ENCODE peak calls at places on chromosomes 11 and 22, in four cellular contexts. One of them, this sample, is unnamed.

GRCh38 chr22:31155425-31155824 is 4.6 kb upstream of the RNF185 start:
- DNase-seq in K562: no peak
- DNase-seq in WTC11: no peak
- DNase-seq in GM12878: no peak
- DNase-seq in this sample: no peak

GRCh38 chr11:24298126-24298525 is 198.7 kb upstream of the LUZP2 start:
- DNase-seq in K562: no peak
- DNase-seq in GM12878: no peak
- DNase-seq in WTC11: no peak
- DNase-seq in this sample: no peak

GRCh38 chr11:65736810-65737209 is 16.2 kb upstream of the RNASEH2C start:
- DNase-seq in WTC11: no peak
- DNase-seq in K562: no peak
- DNase-seq in GM12878: no peak
- DNase-seq in this sample: no peak

GRCh38 chr11:10233581-10233980 is 60.4 kb downstream of the SBF2 start:
- DNase-seq in GM12878: no peak
- DNase-seq in K562: peak
- DNase-seq in WTC11: no peak
- DNase-seq in this sample: no peak

GRCh38 chr11:27718346-27718852 is 18.1 kb upstream of the BDNF start:
- DNase-seq in WTC11: peak
- DNase-seq in K562: no peak
- DNase-seq in GM12878: no peak
- DNase-seq in this sample: no peak

GRCh38 chr11:75997273-75997552 is 182.2 kb downstream of the UVRAG start:
- DNase-seq in WTC11: no peak
- DNase-seq in GM12878: no peak
- DNase-seq in K562: no peak
- DNase-seq in this sample: no peak

GRCh38 chr22:42979606-42980005 is 35.3 kb downstream of the PACSIN2 start:
- DNase-seq in WTC11: no peak
- DNase-seq in K562: no peak
- DNase-seq in GM12878: no peak
- DNase-seq in this sample: no peak

GRCh38 chr22:22770280-22770871 is 117.2 kb upstream of the IGLL5 start:
- DNase-seq in WTC11: peak
- DNase-seq in K562: peak
- DNase-seq in GM12878: no peak
- DNase-seq in this sample: peak

GRCh38 chr11:58567889-58568512 is 7.7 kb downstream of the LPXN start:
- DNase-seq in WTC11: peak
- DNase-seq in GM12878: no peak
- DNase-seq in K562: peak
- DNase-seq in this sample: peak

GRCh38 chr11:130772266-130773227 is 143.7 kb downstream of the SNX19 start:
- DNase-seq in WTC11: no peak
- DNase-seq in GM12878: no peak
- DNase-seq in K562: no peak
- DNase-seq in this sample: no peak

GRCh38 chr11:45890886-45891550 is 5.6 kb downstream of the MAPK8IP1 start:
- DNase-seq in WTC11: no peak
- DNase-seq in K562: no peak
- DNase-seq in GM12878: no peak
- DNase-seq in this sample: no peak

GRCh38 chr11:131897976-131898375 is 527.6 kb downstream of the NTM start:
- DNase-seq in K562: no peak
- DNase-seq in GM12878: no peak
- DNase-seq in WTC11: no peak
- DNase-seq in this sample: no peak

GRCh38 chr11:69241075-69241740 is 52.7 kb upstream of the MYEOV start:
- DNase-seq in WTC11: no peak
- DNase-seq in K562: no peak
- DNase-seq in GM12878: no peak
- DNase-seq in this sample: no peak

GRCh38 chr11:69239320-69240040 is 54.5 kb upstream of the MYEOV start:
- DNase-seq in WTC11: no peak
- DNase-seq in GM12878: no peak
- DNase-seq in K562: no peak
- DNase-seq in this sample: no peak

GRCh38 chr11:69241844-69242582 is 51.9 kb upstream of the MYEOV start:
- DNase-seq in K562: no peak
- DNase-seq in WTC11: no peak
- DNase-seq in GM12878: no peak
- DNase-seq in this sample: no peak

GRCh38 chr11:69240332-69241074 is 53.5 kb upstream of the MYEOV start:
- DNase-seq in WTC11: no peak
- DNase-seq in GM12878: no peak
- DNase-seq in K562: peak
- DNase-seq in this sample: no peak

DNA sequence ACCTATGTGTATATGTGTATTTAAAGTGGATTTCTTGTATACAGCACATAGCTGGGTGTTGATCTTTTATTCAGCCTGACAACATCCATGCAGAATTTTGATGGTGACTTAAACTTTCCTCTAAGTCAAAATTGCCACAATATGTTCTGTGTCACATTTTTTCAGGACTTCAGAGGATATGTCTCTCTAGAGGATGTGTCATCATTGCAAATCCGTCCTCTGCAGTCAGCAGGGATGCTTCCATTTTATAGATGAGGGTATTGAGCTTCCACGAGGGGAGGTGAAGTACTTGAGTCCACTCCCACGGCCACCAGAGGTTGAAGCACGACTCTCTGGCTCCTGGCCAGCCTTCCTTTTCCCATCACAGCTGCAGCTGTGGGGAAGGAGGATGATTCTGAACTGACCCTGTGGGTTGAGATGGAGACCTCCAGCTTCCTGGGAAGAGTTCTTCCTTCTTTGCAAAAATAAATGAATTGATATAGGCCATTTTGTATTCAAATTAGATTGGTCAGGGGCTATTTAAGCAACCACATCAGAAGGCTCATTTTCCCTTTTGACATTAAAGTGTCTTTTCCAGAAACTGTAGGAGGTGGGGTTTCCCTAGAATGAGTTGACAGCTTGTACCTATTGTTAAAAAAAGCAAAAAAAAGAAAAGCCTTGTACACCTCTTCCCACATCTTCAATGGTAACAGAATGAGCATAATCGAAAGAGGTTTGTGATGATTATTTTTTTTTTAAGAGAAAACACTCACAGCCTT is 55.2 kb upstream of the MYEOV start:
- DNase-seq in WTC11: no peak
- DNase-seq in GM12878: no peak
- DNase-seq in K562: no peak
- DNase-seq in this sample: no peak
- TF ChIP-seq ETV6 in WTC11: no peak
- TF ChIP-seq ETV6 in GM12878: no peak
- TF ChIP-seq ETV6 in K562: no peak
- TF ChIP-seq ETV6 in this sample: no peak

GRCh38 chr11:111193924-111194490 is 51.5 kb upstream of the POU2AF2 start:
- DNase-seq in GM12878: no peak
- DNase-seq in K562: no peak
- DNase-seq in WTC11: no peak
- DNase-seq in this sample: no peak

GRCh38 chr11:111185259-111185658 is 60.3 kb upstream of the POU2AF2 start:
- DNase-seq in WTC11: no peak
- DNase-seq in GM12878: no peak
- DNase-seq in K562: no peak
- DNase-seq in this sample: no peak

GRCh38 chr11:111186308-111186967 is 59.1 kb upstream of the POU2AF2 start:
- DNase-seq in WTC11: no peak
- DNase-seq in K562: no peak
- DNase-seq in GM12878: no peak
- DNase-seq in this sample: no peak

GRCh38 chr11:111194789-111195188 is 50.7 kb upstream of the POU2AF2 start:
- DNase-seq in GM12878: no peak
- DNase-seq in K562: no peak
- DNase-seq in WTC11: no peak
- DNase-seq in this sample: no peak

DNA sequence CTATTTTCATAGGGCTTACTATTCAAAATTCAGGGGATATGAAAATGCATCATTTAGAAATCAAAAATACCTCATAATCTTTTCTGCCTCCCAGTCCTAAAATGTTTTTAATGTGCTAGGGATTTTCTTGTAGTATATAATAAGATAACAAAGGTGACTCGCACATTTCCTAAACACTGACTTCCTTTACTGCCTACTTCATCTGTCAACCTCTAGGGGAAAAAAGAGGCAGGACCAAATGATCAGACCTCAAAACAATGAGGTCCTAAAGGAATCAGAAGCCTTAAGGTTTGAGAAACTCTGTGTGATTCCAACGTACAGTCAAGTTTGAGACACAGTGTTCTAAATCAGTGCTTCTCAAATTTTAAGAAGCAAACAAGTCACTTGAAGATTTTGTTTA is 56.1 kb upstream of the POU2AF2 start:
- DNase-seq in GM12878: no peak
- DNase-seq in K562: no peak
- DNase-seq in WTC11: no peak
- DNase-seq in this sample: no peak
- TF ChIP-seq ETV6 in GM12878: no peak
- TF ChIP-seq ETV6 in K562: no peak
- TF ChIP-seq ETV6 in WTC11: no peak
- TF ChIP-seq ETV6 in this sample: no peak

GRCh38 chr11:119774180-119774763 is 45.3 kb upstream of the NECTIN1 start:
- DNase-seq in K562: peak
- DNase-seq in GM12878: no peak
- DNase-seq in WTC11: peak
- DNase-seq in this sample: peak
- TF ChIP-seq ETV6 in K562: no peak
- TF ChIP-seq ETV6 in GM12878: no peak
- TF ChIP-seq ETV6 in WTC11: no peak
- TF ChIP-seq ETV6 in this sample: no peak

DNA sequence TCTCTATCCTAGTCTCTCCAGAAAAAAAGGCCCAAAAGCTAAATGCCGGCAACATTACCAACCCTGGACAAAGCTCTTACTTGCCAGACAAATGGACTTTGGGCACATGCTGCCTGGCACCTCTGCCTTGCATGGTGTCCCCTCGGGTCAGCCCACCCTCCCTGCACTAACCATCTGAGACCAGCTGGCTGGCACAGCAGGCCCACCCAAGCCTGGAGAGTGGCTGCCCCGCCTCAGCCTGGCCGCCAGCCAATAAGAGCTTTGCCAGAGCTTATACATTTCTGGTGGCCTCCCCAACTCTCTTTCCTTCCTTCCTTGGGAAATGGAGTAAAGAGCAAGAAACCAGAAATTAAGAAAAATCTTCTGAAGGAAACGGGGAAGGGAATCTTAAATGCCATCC is 24.4 kb downstream of the MCHR1 start:
- DNase-seq in K562: no peak
- DNase-seq in GM12878: no peak
- DNase-seq in WTC11: no peak
- DNase-seq in this sample: no peak
- TF ChIP-seq ETV6 in K562: no peak
- TF ChIP-seq ETV6 in GM12878: no peak
- TF ChIP-seq ETV6 in WTC11: no peak
- TF ChIP-seq ETV6 in this sample: no peak

DNA sequence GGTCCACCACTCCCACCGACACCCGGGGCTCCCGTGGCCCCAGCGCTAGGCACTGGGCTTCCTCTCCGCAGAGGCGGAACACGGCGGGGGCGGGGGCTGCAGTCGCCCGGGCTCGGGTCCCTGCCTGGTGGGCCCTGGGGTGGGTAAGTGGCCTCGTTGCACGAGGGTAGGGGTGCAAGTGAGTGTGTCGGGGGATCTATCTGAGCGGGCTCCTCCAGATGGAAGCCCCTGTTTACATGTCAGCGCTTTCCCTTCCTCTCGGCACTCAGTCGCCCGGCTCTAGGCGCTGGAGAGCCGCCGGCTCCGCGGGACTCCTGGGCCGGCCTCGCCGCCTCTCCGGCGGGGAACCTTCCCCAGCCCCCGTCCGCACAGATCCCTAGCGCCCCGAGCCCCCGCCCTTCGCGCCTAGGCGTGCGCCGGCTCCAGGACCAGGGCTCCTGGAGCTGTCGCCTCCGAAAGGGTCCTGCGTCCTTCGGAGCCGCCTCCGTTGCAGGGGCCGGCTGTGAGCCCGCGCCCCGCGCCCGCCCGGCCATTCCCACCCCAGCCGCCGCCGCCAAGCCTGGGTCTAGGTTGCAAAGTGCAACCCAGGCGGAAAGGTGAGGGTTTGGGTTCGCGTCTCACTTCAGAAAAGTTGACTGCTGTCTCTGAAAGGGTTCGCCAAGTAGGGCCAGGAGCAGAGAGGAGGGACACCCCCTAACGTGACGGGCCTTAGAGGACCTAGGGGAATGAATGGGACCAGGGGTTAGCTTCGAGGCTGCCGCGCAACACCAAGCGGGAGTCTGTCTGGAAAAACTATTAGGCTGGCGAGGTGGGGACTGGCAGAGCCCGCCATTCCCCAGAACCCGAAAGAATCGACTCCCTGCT is 978 bp downstream of the FLI1 start:
- DNase-seq in GM12878: no peak
- DNase-seq in K562: no peak
- DNase-seq in WTC11: peak
- DNase-seq in this sample: no peak
- TF ChIP-seq ETV6 in GM12878: no peak
- TF ChIP-seq ETV6 in K562: no peak
- TF ChIP-seq ETV6 in WTC11: no peak
- TF ChIP-seq ETV6 in this sample: no peak

This sample was measured in HepG2.